ENCODE peak calls at places on chromosomes 16 and 17, in six cellular contexts. K is A673; H is CD8-positive, alpha-beta T cell; M is left ventricle myocardium inferior; I is mucosa of descending colon; T is pancreas. U is an unnamed sample.

GRCh38 chr16:28590384-28591340 is 6.2 kb downstream of the SULT1A2 start:
- DNase-seq in H (no peak), T (no peak), I (no peak), K (no peak), M (no peak), U (no peak)

GRCh38 chr17:61227866-61228265 is 171.8 kb upstream of the TBX2 start:
- DNase-seq in T (no peak), H (no peak), M (no peak), I (no peak), K (no peak), U (no peak)

GRCh38 chr16:88064889-88065746 is 113.9 kb downstream of the BANP start:
- DNase-seq in H (no peak), M (peak; percentile 5), K (no peak), I (no peak), T (no peak), U (no peak)

GRCh38 chr17:35433075-35433894 is 985 bp upstream of the SLFN12 start:
- DNase-seq in K (peak; percentile 93), I (peak; percentile 34), T (peak; percentile 54), H (peak; percentile 71), M (peak; percentile 56), U (peak; percentile 80)

GRCh38 chr17:80943346-80944145 is 48.1 kb upstream of the CHMP6 start:
- DNase-seq in H (no peak), I (peak; percentile 19), K (no peak), T (no peak), M (no peak), U (no peak)

GRCh38 chr16:27154573-27155521 is 48.5 kb upstream of the KDM8 start:
- DNase-seq in T (peak; percentile 18), H (peak; percentile 73), M (peak; percentile 63), I (peak; percentile 73), K (peak; percentile 59), U (peak; percentile 83)

GRCh38 chr17:38429476-38430100 is 1.3 kb downstream of the ARHGAP23 start:
- DNase-seq in M (no peak), T (no peak), I (no peak), H (no peak), K (no peak), U (no peak)

GRCh38 chr16:9123871-9124270 is 32.4 kb downstream of the HAPSTR1 start:
- DNase-seq in K (peak; percentile 30), H (no peak), M (peak; percentile 45), I (peak; percentile 91), T (peak; percentile 60), U (no peak)

GRCh38 chr17:47995241-47995935 is 24.5 kb downstream of the CDK5RAP3 start:
- DNase-seq in H (no peak), M (no peak), I (no peak), T (peak; percentile 90), K (no peak), U (no peak)

GRCh38 chr16:2820836-2821482 is 3.9 kb downstream of the PRSS21 start:
- DNase-seq in K (no peak), H (no peak), I (peak; percentile 10), M (no peak), T (no peak), U (no peak)

GRCh38 chr17:28041844-28042656 is 427 bp upstream of the NLK start:
- DNase-seq in K (no peak), H (no peak), M (no peak), I (no peak), T (no peak), U (no peak)

GRCh38 chr17:10059684-10060211 is 138.7 kb downstream of the GAS7 start:
- DNase-seq in H (no peak), T (no peak), K (no peak), I (no peak), M (peak; percentile 64), U (no peak)

GRCh38 chr17:79907855-79908254 is 68.6 kb upstream of the CBX4 start:
- DNase-seq in M (no peak), I (peak; percentile 64), H (no peak), T (no peak), K (peak; percentile 86), U (no peak)

GRCh38 chr17:47955497-47956461 is 1.9 kb downstream of the PRR15L start:
- DNase-seq in I (peak; percentile 72), H (no peak), T (peak; percentile 89), K (no peak), M (no peak), U (no peak)

GRCh38 chr17:17403899-17404576 is 72.8 kb upstream of the MED9 start:
- DNase-seq in T (no peak), M (no peak), H (peak; percentile 67), K (no peak), I (peak; percentile 49), U (no peak)

GRCh38 chr17:66900126-66901010 is 64.1 kb upstream of the CACNG4 start:
- DNase-seq in H (no peak), I (no peak), T (no peak), M (no peak), K (peak; percentile 38), U (no peak)

GRCh38 chr16:1414532-1415265 is at the start of gene UNKL:
- DNase-seq in I (peak; percentile 85), H (peak; percentile 82), K (peak; percentile 69), T (peak; percentile 72), M (peak; percentile 81), U (peak; percentile 76)

GRCh38 chr17:37820313-37821024 is 75.6 kb upstream of the HNF1B start:
- DNase-seq in K (no peak), M (no peak), H (no peak), T (no peak), I (no peak), U (no peak)

GRCh38 chr17:17814162-17815061 is 22.4 kb downstream of the SREBF1 start:
- DNase-seq in I (peak; percentile 33), M (no peak), K (no peak), H (no peak), T (no peak), U (no peak)

GRCh38 chr17:20121359-20122235 is 112.4 kb downstream of the SPECC1 start:
- DNase-seq in H (peak; percentile 71), I (peak; percentile 67), T (peak; percentile 41), M (peak; percentile 46), K (peak; percentile 53), U (peak; percentile 84)

GRCh38 chr16:69276143-69277115 is 34.7 kb upstream of the VPS4A start:
- DNase-seq in T (no peak), H (no peak), M (peak; percentile 58), K (peak; percentile 82), I (no peak), U (peak; percentile 69)

GRCh38 chr16:5678371-5678770 is 580.8 kb upstream of the EEF2KMT start:
- DNase-seq in H (no peak), I (no peak), K (peak; percentile 57), T (no peak), M (no peak), U (no peak)

GRCh38 chr16:70800306-70800705 is 652 bp downstream of the VAC14 start:
- DNase-seq in H (no peak), K (no peak), T (no peak), M (no peak), I (no peak), U (no peak)

GRCh38 chr16:83953796-83954576 is 946 bp downstream of the OSGIN1 start:
- DNase-seq in M (no peak), I (no peak), K (peak; percentile 37), T (no peak), H (no peak), U (peak; percentile 48)

GRCh38 chr16:11167581-11167980 is 88.4 kb downstream of the SOCS1 start:
- DNase-seq in K (no peak), H (no peak), T (no peak), I (no peak), M (no peak), U (no peak)

GRCh38 chr16:51989637-51990230 is 557.2 kb downstream of the TOX3 start:
- DNase-seq in H (no peak), T (no peak), M (no peak), K (no peak), I (no peak), U (no peak)

GRCh38 chr16:89289428-89290395 is 72.2 kb downstream of the ZNF778 start:
- DNase-seq in H (peak; percentile 73), M (peak; percentile 68), K (peak; percentile 76), T (peak; percentile 58), I (peak; percentile 84), U (peak; percentile 71)

GRCh38 chr16:89290472-89290871 is 73.0 kb downstream of the ZNF778 start:
- DNase-seq in M (no peak), H (no peak), K (no peak), I (no peak), T (no peak), U (no peak)

GRCh38 chr16:89291355-89291754 is 73.9 kb downstream of the ZNF778 start:
- DNase-seq in K (no peak), I (no peak), M (no peak), T (no peak), H (no peak), U (no peak)

GRCh38 chr16:89291776-89292175 is 74.3 kb downstream of the ZNF778 start:
- DNase-seq in H (no peak), I (no peak), T (no peak), K (no peak), M (no peak), U (no peak)

DNA sequence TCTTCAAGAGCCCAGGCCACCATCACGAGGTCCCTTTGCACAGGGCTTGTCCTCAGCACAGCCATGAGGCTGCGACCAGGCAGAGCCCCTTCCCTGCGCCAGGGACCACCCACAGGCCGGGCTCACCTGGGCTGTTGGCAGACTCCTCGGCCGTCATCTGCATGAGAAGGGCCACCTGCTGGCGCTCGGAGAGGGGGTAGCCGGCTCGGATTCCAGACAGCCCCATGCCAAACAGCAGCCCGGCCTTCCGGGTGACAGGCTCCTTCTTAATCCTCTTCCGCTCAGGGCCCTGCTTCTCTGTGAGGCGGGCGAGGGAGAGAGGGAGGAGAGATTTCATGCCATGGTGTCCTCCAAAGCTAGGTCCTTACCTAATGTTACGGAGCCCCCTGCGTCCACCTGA is 73.4 kb downstream of the ZNF778 start:
- DNase-seq in M (no peak), I (no peak), K (no peak), H (no peak), T (no peak), U (no peak)
- H3K4me1 ChIP-seq in M (peaks cover 36% of the 10 kb centered on the region), I (no peaks in the 10 kb centered on the region), K (no peaks in the 10 kb centered on the region), H (peaks cover 15% of the 10 kb centered on the region), T (no peaks in the 10 kb centered on the region), U (peaks cover 10% of the 10 kb centered on the region)

GRCh38 chr16:56781565-56781964 is 51.6 kb downstream of the NUP93 start:
- DNase-seq in I (no peak), M (no peak), T (no peak), K (peak; percentile 44), H (no peak), U (no peak)
- TF ChIP-seq CTCF in I (no peak), M (no peak), T (no peak), K (no peak), H (no peak), U (no peak)

GRCh38 chr17:42537826-42538451 is 1.9 kb downstream of the NAGLU start:
- DNase-seq in T (no peak), M (no peak), K (no peak), I (no peak), H (no peak), U (no peak)
- H3K4me3 ChIP-seq in T (no peak overlapping the region), M (no peak overlapping the region), K (no peak overlapping the region), I (no peak overlapping the region), H (no peak overlapping the region), U (no peak overlapping the region)

DNA sequence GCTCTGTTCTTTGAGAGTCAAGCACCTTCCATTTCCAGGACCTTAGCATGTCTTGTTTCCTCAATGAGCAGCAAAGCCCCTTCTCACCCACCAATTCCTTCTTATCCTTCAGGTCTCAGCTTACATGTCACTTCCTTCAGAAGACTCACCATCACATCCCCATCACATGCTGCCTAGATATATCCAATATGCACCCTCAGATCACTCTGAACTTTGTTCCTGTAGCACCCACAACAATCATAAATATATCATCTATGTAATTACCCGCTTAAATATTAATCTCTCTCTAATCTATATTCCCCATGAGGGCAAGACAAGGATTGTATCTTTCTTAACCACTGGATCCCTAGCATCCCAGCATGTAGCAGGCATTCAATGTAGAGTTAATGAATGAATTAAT is 30.4 kb downstream of the KANSL1 start:
- DNase-seq in M (no peak), T (no peak), I (no peak), H (no peak), K (no peak), U (no peak)
- H3K4me1 ChIP-seq in M (peaks cover 88% of the 10 kb centered on the region), T (peaks cover 68% of the 10 kb centered on the region), I (peaks cover 39% of the 10 kb centered on the region), H (peaks cover 84% of the 10 kb centered on the region), K (peaks cover 46% of the 10 kb centered on the region), U (peaks cover 33% of the 10 kb centered on the region)

U was measured in testis.